ENCODE peak calls at places on chromosomes 12 and 14, in five cellular contexts. H, P, M, O and R are unnamed samples.

GRCh38 chr14:30273564-30273880 is 285.4 kb upstream of the G2E3 start:
- DNase-seq in P (no peak), O (no peak), H (peak; percentile 40), M (no peak), R (no peak)

GRCh38 chr12:24780969-24781368 is 167.9 kb downstream of the BCAT1 start:
- DNase-seq in H (no peak), M (no peak), O (no peak), P (no peak), R (no peak)

GRCh38 chr14:73728106-73729014 is 14.2 kb upstream of the PNMA1 start:
- DNase-seq in H (peak; percentile 89), P (peak; percentile 73), M (peak; percentile 92), O (peak; percentile 74), R (peak; percentile 44)

GRCh38 chr12:132049876-132050275 is 94.2 kb downstream of the DDX51 start:
- DNase-seq in O (no peak), H (no peak), M (no peak), P (no peak), R (no peak)

GRCh38 chr12:71760471-71760870 is 5.8 kb downstream of the RAB21 start:
- DNase-seq in P (no peak), O (no peak), H (no peak), M (no peak), R (no peak)

GRCh38 chr14:40218282-40218941 is 786.2 kb upstream of the FBXO33 start:
- DNase-seq in M (no peak), H (no peak), O (no peak), P (no peak), R (peak; percentile 86)

GRCh38 chr12:118237053-118237665 is 101.2 kb downstream of the PEBP1 start:
- DNase-seq in O (no peak), P (no peak), H (peak; percentile 43), M (no peak), R (no peak)

GRCh38 chr14:53808042-53808441 is 148.6 kb downstream of the BMP4 start:
- DNase-seq in P (no peak), M (no peak), O (no peak), H (no peak), R (no peak)

GRCh38 chr14:76015191-76015590 is 29.6 kb downstream of the IFT43 start:
- DNase-seq in H (no peak), M (no peak), O (no peak), P (no peak), R (no peak)

GRCh38 chr12:91732086-91732485 is 413.6 kb downstream of the BTG1 start:
- DNase-seq in H (no peak), M (no peak), P (no peak), O (no peak), R (no peak)

GRCh38 chr12:3117144-3117581 is 40.0 kb downstream of the TSPAN9 start:
- DNase-seq in H (no peak), M (no peak), O (no peak), P (no peak), R (no peak)

GRCh38 chr12:95986635-95987535 is 9.3 kb downstream of the HAL start:
- DNase-seq in O (no peak), H (no peak), P (no peak), M (no peak), R (no peak)

GRCh38 chr12:122306407-122306806 is 40.1 kb upstream of the VPS33A start:
- DNase-seq in M (no peak), O (no peak), P (no peak), H (no peak), R (no peak)

GRCh38 chr14:100658514-100658886 is 68.2 kb upstream of the DLK1 start:
- DNase-seq in H (no peak), P (no peak), M (no peak), O (no peak), R (peak; percentile 30)

GRCh38 chr12:43126652-43127051 is 425.4 kb downstream of the ADAMTS20 start:
- DNase-seq in H (no peak), O (no peak), M (no peak), P (no peak), R (no peak)

GRCh38 chr14:100192250-100192671 is 32.8 kb upstream of the DEGS2 start:
- DNase-seq in H (no peak), O (no peak), P (no peak), M (peak; percentile 70), R (no peak)

GRCh38 chr14:103301512-103302197 is 32.4 kb upstream of the EIF5 start:
- DNase-seq in M (no peak), H (no peak), O (no peak), P (peak; percentile 56), R (no peak)

GRCh38 chr14:76348898-76349297 is 27.0 kb upstream of the ESRRB start:
- DNase-seq in O (no peak), P (peak; percentile 50), H (no peak), M (no peak), R (no peak)

GRCh38 chr12:118880745-118881144 is 100.6 kb upstream of the SRRM4 start:
- DNase-seq in P (peak; percentile 45), M (no peak), H (no peak), O (no peak), R (no peak)